ENCODE peak calls at places on chromosome 4, in nine cellular contexts. F is CD4-positive, alpha-beta T cell; J is AG08396; K is stimulated activated CD4-positive, alpha-beta T cell treated with anti-CD3 and anti-CD28 coated beads, TNF-alpha, amount 100 ng/mL, for 1 hour; R is activated CD8-positive, alpha-beta memory T cell treated with anti-CD3 and anti-CD28 coated beads for 1 hour; T is activated naive CD4-positive, alpha-beta T cell treated with anti-CD3 and anti-CD28 coated beads, Interleukin-2, amount 10 ng/mL, durations not matched to agents 7 days and 5 days; X is amniotic epithelial cell; H is NCI-H1417; N is globus pallidus. A is an unnamed sample.

GRCh38 chr4:23333556-23333945 is 556.3 kb downstream of the PPARGC1A start:
- DNase-seq in F (no peak), J (no peak), K (no peak), R (no peak), T (no peak), X (peak; percentile 22), H (peak; percentile 64), N (no peak), A (no peak)

GRCh38 chr4:610411-611261 is 14.7 kb upstream of the PDE6B start:
- DNase-seq in F (no peak), J (no peak), K (no peak), R (no peak), T (no peak), X (no peak), H (peak; percentile 35), N (peak; percentile 26), A (no peak)

GRCh38 chr4:21697583-21697982 is 251.0 kb downstream of the KCNIP4 start:
- DNase-seq in F (no peak), J (no peak), K (no peak), R (no peak), T (no peak), X (peak; percentile 60), H (peak; percentile 56), N (no peak), A (no peak)

GRCh38 chr4:37803348-37803973 is 23.0 kb upstream of the PGM2 start:
- DNase-seq in F (no peak), J (no peak), K (no peak), R (no peak), T (no peak), X (peak; percentile 67), H (peak; percentile 69), N (peak; percentile 58), A (no peak)

GRCh38 chr4:7777871-7778523 is 161.7 kb downstream of the AFAP1 start:
- DNase-seq in F (no peak), J (no peak), K (no peak), R (no peak), T (no peak), X (no peak), H (no peak), N (no peak), A (no peak)

GRCh38 chr4:7124643-7125442 is 57.0 kb upstream of the GRPEL1 start:
- DNase-seq in F (no peak), J (peak; percentile 92), K (no peak), R (no peak), T (no peak), X (peak; percentile 89), H (peak; percentile 34), N (no peak), A (no peak)

GRCh38 chr4:47068986-47069385 is 37.6 kb downstream of the GABRB1 start:
- DNase-seq in F (no peak), J (no peak), K (no peak), R (no peak), T (no peak), X (peak; percentile 88), H (no peak), N (no peak), A (no peak)

GRCh38 chr4:186725422-186726149 is 1.9 kb upstream of the FAT1 start:
- DNase-seq in F (no peak), J (peak; percentile 89), K (no peak), R (no peak), T (no peak), X (peak; percentile 85), H (peak; percentile 62), N (peak; percentile 78), A (no peak)

GRCh38 chr4:83558693-83559092 is 22.8 kb downstream of the GPAT3 start:
- DNase-seq in F (no peak), J (no peak), K (no peak), R (no peak), T (no peak), X (peak; percentile 51), H (no peak), N (no peak), A (no peak)

GRCh38 chr4:1370321-1371124 is 23.5 kb downstream of the UVSSA start:
- DNase-seq in F (no peak), J (no peak), K (no peak), R (no peak), T (no peak), X (no peak), H (no peak), N (no peak), A (no peak)

GRCh38 chr4:115113382-115114106 is at the start of gene NDST4:
- DNase-seq in F (no peak), J (peak; percentile 5), K (no peak), R (no peak), T (no peak), X (no peak), H (peak; percentile 87), N (peak; percentile 7), A (no peak)

GRCh38 chr4:15444879-15445576 is 17.2 kb downstream of the C1QTNF7 start:
- DNase-seq in F (no peak), J (no peak), K (no peak), R (no peak), T (no peak), X (no peak), H (no peak), N (no peak), A (no peak)

GRCh38 chr4:40046311-40046980 is 10.2 kb upstream of the N4BP2 start:
- DNase-seq in F (no peak), J (peak; percentile 37), K (no peak), R (no peak), T (no peak), X (peak; percentile 73), H (no peak), N (no peak), A (no peak)

GRCh38 chr4:2811830-2812599 is 19.1 kb downstream of the SH3BP2 start:
- DNase-seq in F (no peak), J (peak; percentile 50), K (no peak), R (no peak), T (peak; percentile 83), X (peak; percentile 88), H (peak; percentile 61), N (peak; percentile 54), A (peak; percentile 44)

GRCh38 chr4:171042989-171043524 is 770.1 kb upstream of the GALNTL6 start:
- DNase-seq in F (no peak), J (no peak), K (no peak), R (no peak), T (no peak), X (no peak), H (no peak), N (no peak), A (no peak)

GRCh38 chr4:73019462-73020047 is 50.0 kb downstream of the COX18 start:
- DNase-seq in F (no peak), J (peak; percentile 36), K (no peak), R (no peak), T (no peak), X (peak; percentile 45), H (peak; percentile 65), N (peak; percentile 27), A (no peak)

GRCh38 chr4:142243250-142243649 is 602.9 kb downstream of the INPP4B start:
- DNase-seq in F (no peak), J (no peak), K (no peak), R (no peak), T (no peak), X (no peak), H (no peak), N (no peak), A (no peak)

GRCh38 chr4:6768539-6768905 is 14.0 kb upstream of the KIAA0232 start:
- DNase-seq in F (no peak), J (peak; percentile 54), K (no peak), R (no peak), T (no peak), X (no peak), H (no peak), N (no peak), A (no peak)

GRCh38 chr4:76993787-76994641 is 44.5 kb downstream of the SEPTIN11 start:
- DNase-seq in F (peak; percentile 29), J (no peak), K (no peak), R (no peak), T (peak; percentile 82), X (no peak), H (peak; percentile 9), N (no peak), A (peak; percentile 32)

GRCh38 chr4:48483006-48483776 is at the start of gene SLC10A4:
- DNase-seq in F (no peak), J (no peak), K (no peak), R (no peak), T (no peak), X (no peak), H (peak; percentile 88), N (no peak), A (no peak)

GRCh38 chr4:156321203-156321602 is 367.5 kb upstream of the CTSO start:
- DNase-seq in F (no peak), J (peak; percentile 5), K (no peak), R (no peak), T (no peak), X (peak; percentile 98), H (no peak), N (no peak), A (no peak)

GRCh38 chr4:187387709-187388108 is 607.9 kb upstream of the ZFP42 start:
- DNase-seq in F (no peak), J (peak; percentile 21), K (no peak), R (no peak), T (no peak), X (peak; percentile 70), H (no peak), N (no peak), A (no peak)

GRCh38 chr4:89072921-89073320 is 15.9 kb upstream of the FAM13A start:
- DNase-seq in F (no peak), J (no peak), K (no peak), R (no peak), T (no peak), X (no peak), H (peak; percentile 7), N (no peak), A (no peak)

GRCh38 chr4:98469776-98470175 is 188.6 kb downstream of the TSPAN5 start:
- DNase-seq in F (no peak), J (no peak), K (no peak), R (no peak), T (no peak), X (peak; percentile 37), H (no peak), N (peak; percentile 16), A (no peak)

GRCh38 chr4:131499139-131499873 is 1649.8 kb upstream of the PCDH10 start:
- DNase-seq in F (no peak), J (peak; percentile 2), K (no peak), R (no peak), T (no peak), X (peak; percentile 97), H (no peak), N (no peak), A (no peak)

GRCh38 chr4:2489841-2490552 is 21.1 kb downstream of the RNF4 start:
- DNase-seq in F (no peak), J (no peak), K (no peak), R (no peak), T (no peak), X (peak; percentile 57), H (no peak), N (no peak), A (no peak)

GRCh38 chr4:83208371-83208770 is 76.2 kb downstream of the COQ2 start:
- DNase-seq in F (no peak), J (no peak), K (no peak), R (no peak), T (no peak), X (no peak), H (no peak), N (no peak), A (no peak)

GRCh38 chr4:13627185-13627605 is 330 bp downstream of the BOD1L1 start:
- DNase-seq in F (peak; percentile 16), J (no peak), K (no peak), R (no peak), T (peak; percentile 56), X (no peak), H (peak; percentile 49), N (no peak), A (no peak)

GRCh38 chr4:79107014-79107413 is 167.8 kb upstream of the PAQR3 start:
- DNase-seq in F (no peak), J (no peak), K (no peak), R (no peak), T (no peak), X (no peak), H (no peak), N (no peak), A (no peak)

GRCh38 chr4:158724647-158725046 is 1.5 kb upstream of the PPID start:
- DNase-seq in F (no peak), J (no peak), K (no peak), R (no peak), T (no peak), X (no peak), H (no peak), N (no peak), A (no peak)

GRCh38 chr4:145694929-145695328 is 15.0 kb downstream of the C4orf51 start:
- DNase-seq in F (no peak), J (no peak), K (no peak), R (no peak), T (no peak), X (no peak), H (peak; percentile 25), N (no peak), A (no peak)

A was measured in central memory CD8-positive, alpha-beta T cell.